ENCODE peak calls at places on chromosome 9, in nine cellular contexts. X is stimulated activated CD4-positive, alpha-beta T cell treated with anti-CD3 and anti-CD28 coated beads, Interleukin-12 subunit alpha, Interleukin-12 subunit beta, amount 100 ng/mL, for 4 hours; T is fibroblast of mammary gland; C is T-helper 22 cell; O is HEK293T; Z is AG10803; M is activated T-helper 1 cell treated with anti-CD3 and anti-CD28 coated beads, Interleukin-12 subunit alpha, Interleukin-12 subunit beta, Interleukin-2, Interleukin-4 antibody, amounts not matched to agents 30 ng/mL and 10 ng/mL and 1 ng/mL, durations not matched to agents 14 hours and 24 hours and 36 hours; F is colonic mucosa; Y is iris pigment epithelial cell. Q is an unnamed sample.

GRCh38 chr9:36823466-36823865 is 210.6 kb downstream of the PAX5 start:
- DNase-seq in X (no peak), T (no peak), C (no peak), O (no peak), Z (no peak), M (no peak), F (no peak), Y (no peak), Q (no peak)

GRCh38 chr9:6845881-6846280 is 88.1 kb downstream of the KDM4C start:
- DNase-seq in X (no peak), T (no peak), C (no peak), O (no peak), Z (peak; percentile 9), M (no peak), F (no peak), Y (peak; percentile 27), Q (no peak)

GRCh38 chr9:88052446-88052845 is 78.1 kb upstream of the CDK20 start:
- DNase-seq in X (no peak), T (no peak), C (no peak), O (no peak), Z (no peak), M (no peak), F (no peak), Y (no peak), Q (no peak)

GRCh38 chr9:35227283-35227682 is 65.5 kb downstream of the UNC13B start:
- DNase-seq in X (no peak), T (no peak), C (no peak), O (no peak), Z (no peak), M (no peak), F (no peak), Y (no peak), Q (no peak)

GRCh38 chr9:4555251-4555650 is 65.0 kb downstream of the SLC1A1 start:
- DNase-seq in X (no peak), T (peak; percentile 39), C (no peak), O (no peak), Z (peak; percentile 6), M (no peak), F (no peak), Y (peak; percentile 58), Q (no peak)

GRCh38 chr9:4997196-4997595 is 12.1 kb downstream of the JAK2 start:
- DNase-seq in X (no peak), T (peak; percentile 59), C (no peak), O (no peak), Z (no peak), M (no peak), F (no peak), Y (no peak), Q (no peak)

GRCh38 chr9:34980181-34980761 is 9.3 kb upstream of the DNAJB5 start:
- DNase-seq in X (no peak), T (no peak), C (no peak), O (no peak), Z (no peak), M (no peak), F (no peak), Y (no peak), Q (no peak)

GRCh38 chr9:16461231-16461840 is 409.1 kb downstream of the BNC2 start:
- DNase-seq in X (no peak), T (peak; percentile 22), C (no peak), O (no peak), Z (peak; percentile 32), M (no peak), F (no peak), Y (peak; percentile 82), Q (no peak)

GRCh38 chr9:114005371-114006154 is 72.5 kb downstream of the AMBP start:
- DNase-seq in X (no peak), T (no peak), C (no peak), O (no peak), Z (no peak), M (no peak), F (no peak), Y (no peak), Q (peak; percentile 25)

GRCh38 chr9:11702529-11702928 is 990.7 kb upstream of the TYRP1 start:
- DNase-seq in X (no peak), T (peak; percentile 19), C (no peak), O (no peak), Z (no peak), M (no peak), F (no peak), Y (peak; percentile 1), Q (no peak)

GRCh38 chr9:77944556-77945261 is 86.9 kb downstream of the GNAQ start:
- DNase-seq in X (no peak), T (no peak), C (no peak), O (peak; percentile 17), Z (no peak), M (no peak), F (peak; percentile 50), Y (peak; percentile 49), Q (peak; percentile 54)

GRCh38 chr9:89996717-89997116 is 391.9 kb downstream of the GADD45G start:
- DNase-seq in X (no peak), T (peak; percentile 20), C (no peak), O (no peak), Z (no peak), M (no peak), F (peak; percentile 63), Y (no peak), Q (no peak)

GRCh38 chr9:93676310-93677054 is 100.1 kb downstream of the PHF2 start:
- DNase-seq in X (no peak), T (no peak), C (no peak), O (no peak), Z (no peak), M (no peak), F (no peak), Y (no peak), Q (no peak)

GRCh38 chr9:97633859-97634485 is 351 bp downstream of the NCBP1 start:
- DNase-seq in X (no peak), T (no peak), C (no peak), O (no peak), Z (no peak), M (no peak), F (no peak), Y (no peak), Q (no peak)

GRCh38 chr9:115084709-115085108 is 33.2 kb downstream of the TNC start:
- DNase-seq in X (no peak), T (no peak), C (no peak), O (no peak), Z (no peak), M (no peak), F (no peak), Y (no peak), Q (no peak)

GRCh38 chr9:136615631-136616306 is 46.9 kb upstream of the EGFL7 start:
- DNase-seq in X (no peak), T (peak; percentile 16), C (no peak), O (no peak), Z (no peak), M (no peak), F (peak; percentile 21), Y (no peak), Q (no peak)

GRCh38 chr9:93134018-93134739 is at the start of gene NINJ1:
- DNase-seq in X (peak; percentile 82), T (peak; percentile 58), C (peak; percentile 90), O (peak; percentile 92), Z (peak; percentile 55), M (peak; percentile 89), F (peak; percentile 76), Y (peak; percentile 89), Q (peak; percentile 61)

Q was measured in lung.